ENCODE peak calls at places on chromosomes 3 and 15, in eight cellular contexts. P is astrocyte of the spinal cord, B is lower lobe of right lung, Y is thyroid gland, W is uterus, V is foreskin fibroblast, H is HCT116, D is cardiac muscle cell. R is an unnamed sample.

GRCh38 chr3:71132995-71133730 is 450.4 kb downstream of the FOXP1 start:
- DNase-seq in Y (peak), W (no peak), H (no peak), P (no peak), B (no peak), V (no peak), D (no peak), R (no peak)

GRCh38 chr3:146658841-146659240 is 53.7 kb upstream of the PLSCR5 start:
- DNase-seq in W (no peak), D (no peak), B (no peak), V (no peak), H (no peak), P (no peak), Y (no peak), R (no peak)

GRCh38 chr3:159832024-159832423 is 156.6 kb upstream of the IL12A start:
- DNase-seq in W (no peak), P (no peak), V (no peak), H (no peak), Y (no peak), D (no peak), B (no peak), R (no peak)

GRCh38 chr3:127384717-127385539 is 97.1 kb upstream of the PRR20G start:
- DNase-seq in B (no peak), W (no peak), P (no peak), V (no peak), D (no peak), Y (no peak), H (no peak), R (no peak)

GRCh38 chr3:187456268-187456667 is 88.1 kb downstream of the RTP4 start:
- DNase-seq in B (no peak), Y (peak), H (no peak), V (peak), D (peak), P (peak), W (peak), R (peak)

GRCh38 chr15:89419370-89419984 is 76.9 kb downstream of the RHCG start:
- DNase-seq in D (peak), W (peak), B (no peak), H (no peak), V (peak), Y (peak), P (no peak), R (no peak)

GRCh38 chr3:181709537-181710279 is 2.0 kb upstream of the SOX2 start:
- DNase-seq in P (peak), V (peak), B (peak), D (peak), Y (peak), H (peak), W (peak), R (peak)

GRCh38 chr3:148937477-148937876 is 53.9 kb upstream of the GYG1 start:
- DNase-seq in W (no peak), B (no peak), P (peak), Y (no peak), H (no peak), D (no peak), V (peak), R (no peak)

GRCh38 chr3:9158865-9159630 is 90.4 kb downstream of the SRGAP3 start:
- DNase-seq in W (no peak), Y (no peak), H (no peak), D (no peak), P (no peak), B (no peak), V (no peak), R (no peak)

GRCh38 chr3:50627407-50628051 is 10.6 kb downstream of the MAPKAPK3 start:
- DNase-seq in H (peak), Y (peak), D (peak), B (peak), P (peak), V (peak), W (no peak), R (no peak)

GRCh38 chr3:71305246-71306206 is 278.0 kb downstream of the FOXP1 start:
- DNase-seq in P (peak), W (peak), V (no peak), Y (peak), H (no peak), D (peak), B (no peak), R (no peak)

GRCh38 chr3:194584866-194585265 is 48.4 kb downstream of the TMEM44 start:
- DNase-seq in P (no peak), V (peak), D (peak), W (no peak), Y (no peak), H (no peak), B (no peak), R (no peak)

GRCh38 chr15:74482661-74483060 is 21.7 kb upstream of the UBL7 start:
- DNase-seq in Y (no peak), P (no peak), D (no peak), B (no peak), V (peak), H (no peak), W (no peak), R (no peak)

GRCh38 chr3:187763850-187764648 is 18.8 kb upstream of the BCL6 start:
- DNase-seq in B (no peak), D (no peak), W (no peak), Y (no peak), P (no peak), H (no peak), V (no peak), R (no peak)

GRCh38 chr3:43259626-43260025 is 26.7 kb upstream of the SNRK start:
- DNase-seq in Y (no peak), W (no peak), B (no peak), P (no peak), V (peak), D (no peak), H (no peak), R (no peak)

GRCh38 chr3:45716790-45717336 is 27.7 kb downstream of the SACM1L start:
- DNase-seq in H (no peak), V (no peak), D (no peak), B (no peak), P (no peak), Y (no peak), W (no peak), R (no peak)

GRCh38 chr3:105157016-105157765 is 209.5 kb upstream of the ALCAM start:
- DNase-seq in W (no peak), Y (no peak), H (no peak), D (no peak), B (no peak), V (no peak), P (no peak), R (no peak)

GRCh38 chr3:100500320-100500880 is 8.0 kb downstream of the TMEM45A start:
- DNase-seq in D (no peak), W (no peak), B (no peak), P (peak), Y (no peak), V (no peak), H (no peak), R (no peak)

GRCh38 chr3:34387831-34388564 is 589.6 kb downstream of the PDCD6IP start:
- DNase-seq in Y (no peak), D (no peak), H (no peak), B (no peak), W (no peak), P (no peak), V (no peak), R (peak)

GRCh38 chr3:43345877-43346276 is 59.5 kb downstream of the SNRK start:
- DNase-seq in H (no peak), Y (no peak), P (peak), B (no peak), D (peak), V (peak), W (no peak), R (no peak)

GRCh38 chr15:49464513-49464912 is 41.5 kb downstream of the FGF7 start:
- DNase-seq in B (no peak), D (no peak), Y (no peak), H (no peak), P (no peak), W (no peak), V (peak), R (no peak)

GRCh38 chr3:115503386-115503785 is 119.9 kb upstream of the GAP43 start:
- DNase-seq in P (peak), D (peak), V (no peak), W (no peak), Y (no peak), H (no peak), B (no peak), R (no peak)

GRCh38 chr15:80825361-80826030 is 46.3 kb downstream of the CEMIP start:
- DNase-seq in P (peak), B (no peak), D (peak), Y (no peak), W (no peak), V (no peak), H (no peak), R (no peak)

GRCh38 chr3:52030725-52031330 is 25.5 kb downstream of the DUSP7 start:
- DNase-seq in B (no peak), P (no peak), Y (no peak), H (no peak), W (no peak), V (no peak), D (no peak), R (no peak)

GRCh38 chr15:70528270-70528706 is 235.1 kb downstream of the UACA start:
- DNase-seq in B (no peak), V (no peak), D (peak), Y (no peak), H (peak), W (no peak), P (peak), R (no peak)

GRCh38 chr15:70525551-70525950 is 237.8 kb downstream of the UACA start:
- DNase-seq in V (no peak), B (no peak), W (no peak), Y (no peak), D (no peak), P (no peak), H (no peak), R (no peak)

GRCh38 chr15:70526221-70526973 is 237.0 kb downstream of the UACA start:
- DNase-seq in V (peak), H (peak), W (no peak), Y (no peak), B (no peak), P (peak), D (peak), R (no peak)

GRCh38 chr15:70528816-70529215 is 234.5 kb downstream of the UACA start:
- DNase-seq in Y (no peak), P (no peak), V (no peak), W (no peak), D (no peak), B (no peak), H (no peak), R (no peak)

GRCh38 chr15:70526974-70527325 is 236.4 kb downstream of the UACA start:
- DNase-seq in H (no peak), D (peak), W (no peak), P (no peak), B (no peak), V (no peak), Y (no peak), R (no peak)
- H3K4me3 ChIP-seq in H (peak), D (no peak), W (peak), P (no peak), B (no peak), V (peak), Y (no peak), R (no peak)

DNA sequence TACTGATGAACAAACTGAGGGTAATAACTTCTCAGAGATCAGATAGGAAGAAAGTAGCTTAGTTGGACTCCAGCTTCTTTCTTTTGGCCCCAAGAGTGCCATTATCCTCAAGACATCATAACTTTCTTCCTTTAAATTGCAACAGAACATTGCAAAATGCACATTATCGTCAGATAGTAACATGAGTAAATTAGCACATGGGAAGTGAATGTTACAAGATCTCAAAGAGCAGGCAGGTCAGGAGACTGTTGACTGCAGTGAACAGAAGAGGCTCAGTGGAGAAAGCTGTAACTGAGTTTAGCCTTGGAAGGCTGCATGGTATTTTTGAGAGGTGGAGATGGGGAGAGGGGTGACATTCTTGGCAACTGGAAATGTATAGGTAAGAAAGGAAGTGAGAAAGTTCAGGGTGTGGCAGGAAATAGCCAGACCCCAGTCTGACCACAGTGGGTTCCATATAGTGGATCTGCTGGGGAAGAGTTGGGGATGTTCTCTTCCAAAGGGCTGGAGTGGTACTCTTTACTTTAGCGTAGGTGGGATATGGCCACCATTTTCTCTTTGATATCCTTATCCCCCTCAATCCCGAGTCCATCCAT is 307.7 kb downstream of the RPLP1 start:
- DNase-seq in V (peak), B (no peak), D (peak), H (no peak), W (no peak), P (peak), Y (no peak), R (no peak)
- TF ChIP-seq CTCF in V (no peak), B (no peak), D (no peak), H (no peak), W (no peak), P (no peak), Y (no peak), R (no peak)

GRCh38 chr3:33041909-33042308 is 55.0 kb downstream of the GLB1 start:
- DNase-seq in V (no peak), B (no peak), D (no peak), W (no peak), P (no peak), Y (no peak), H (no peak), R (no peak)

GRCh38 chr3:33047842-33048834 is 48.8 kb downstream of the GLB1 start:
- DNase-seq in P (no peak), B (no peak), D (no peak), W (no peak), Y (no peak), V (no peak), H (no peak), R (no peak)

GRCh38 chr3:33046521-33046920 is 50.4 kb downstream of the GLB1 start:
- DNase-seq in D (no peak), B (no peak), Y (no peak), V (no peak), W (no peak), P (no peak), H (no peak), R (no peak)

GRCh38 chr3:33042668-33043067 is 54.3 kb downstream of the GLB1 start:
- DNase-seq in D (no peak), V (no peak), W (no peak), Y (no peak), P (no peak), B (no peak), H (no peak), R (no peak)

DNA sequence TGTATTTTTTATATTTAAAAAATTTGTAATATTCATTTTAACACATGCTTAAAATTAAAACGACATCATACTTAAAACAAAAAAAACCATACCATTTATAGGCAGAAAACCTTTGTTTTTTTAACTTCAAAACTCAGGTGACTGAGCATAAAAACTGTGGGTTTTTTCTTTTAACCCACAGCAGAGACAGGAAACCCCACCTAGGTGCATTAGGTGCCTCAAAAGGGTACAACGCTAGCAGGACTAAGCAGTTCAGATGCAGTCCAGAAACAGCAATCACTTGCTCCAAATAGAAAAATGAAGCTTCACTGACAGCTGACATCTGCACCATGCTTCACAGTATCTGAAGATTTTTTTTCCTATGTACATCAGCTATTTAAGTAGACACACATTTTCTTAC is 52.3 kb downstream of the GLB1 start:
- DNase-seq in V (no peak), H (no peak), P (no peak), Y (no peak), D (no peak), B (no peak), W (no peak), R (no peak)
- H3K4me3 ChIP-seq in V (no peak), H (no peak), P (no peak), Y (no peak), D (no peak), B (no peak), W (no peak), R (no peak)

GRCh38 chr3:108297636-108298035 is 1.3 kb downstream of the HHLA2 start:
- DNase-seq in D (no peak), W (no peak), P (no peak), V (no peak), H (no peak), Y (peak), B (no peak), R (no peak)

GRCh38 chr3:108301695-108302404 is 5.5 kb downstream of the HHLA2 start:
- DNase-seq in D (no peak), W (no peak), H (no peak), V (peak), Y (no peak), B (no peak), P (no peak), R (no peak)

GRCh38 chr3:108302570-108302969 is 6.2 kb downstream of the HHLA2 start:
- DNase-seq in Y (no peak), W (no peak), P (no peak), B (no peak), V (no peak), D (no peak), H (no peak), R (no peak)

GRCh38 chr3:108298056-108298455 is 1.7 kb downstream of the HHLA2 start:
- DNase-seq in H (no peak), D (no peak), B (no peak), Y (no peak), V (no peak), W (no peak), P (no peak), R (no peak)

GRCh38 chr3:108300103-108300849 is 3.9 kb downstream of the HHLA2 start:
- DNase-seq in V (no peak), D (no peak), P (no peak), Y (no peak), W (no peak), B (no peak), H (no peak), R (no peak)
- TF ChIP-seq CTCF in V (no peak), D (no peak), P (no peak), Y (no peak), W (no peak), B (no peak), H (no peak), R (no peak)

DNA sequence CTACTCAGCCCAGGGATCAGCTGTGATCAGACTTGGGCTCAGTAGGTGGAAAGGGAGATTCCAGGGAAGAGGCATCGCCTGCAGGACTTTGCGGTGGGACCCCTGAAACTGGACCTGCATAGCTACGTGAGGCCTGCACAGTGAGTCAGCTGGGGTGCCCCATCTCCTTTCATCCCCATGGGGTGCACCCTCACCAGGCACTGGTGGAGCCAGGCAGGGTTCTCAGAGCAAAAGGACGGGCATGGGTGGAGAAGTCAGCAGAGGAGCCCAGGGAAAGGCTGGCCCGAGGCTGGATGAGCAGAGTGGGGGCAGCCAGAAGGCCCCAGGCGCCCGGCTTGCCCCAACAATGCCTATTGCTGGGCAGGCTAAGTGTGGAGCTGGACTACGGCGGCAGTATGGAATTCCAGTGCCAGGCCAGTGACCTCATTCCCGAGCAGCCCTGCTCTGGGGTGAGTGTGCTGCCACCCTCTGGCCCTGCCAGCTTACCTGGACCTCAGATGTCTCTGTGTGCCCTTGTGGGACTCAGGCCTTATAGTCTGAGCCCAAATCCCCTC is 19.7 kb downstream of the ACAA1 start:
- DNase-seq in W (no peak), V (peak), P (no peak), H (no peak), D (no peak), Y (peak), B (peak), R (no peak)
- H3K4me3 ChIP-seq in W (no peak), V (no peak), P (no peak), H (no peak), D (no peak), Y (no peak), B (no peak), R (no peak)

GRCh38 chr15:86178845-86179244 is 99.2 kb downstream of the AGBL1 start:
- DNase-seq in W (no peak), P (no peak), Y (no peak), H (no peak), D (no peak), V (no peak), B (no peak), R (no peak)
- TF ChIP-seq CTCF in W (no peak), P (no peak), Y (no peak), H (no peak), D (no peak), V (no peak), B (no peak), R (peak)

GRCh38 chr3:536417-536813 is 339.9 kb downstream of the CHL1 start:
- DNase-seq in W (no peak), B (no peak), D (no peak), H (no peak), Y (no peak), P (no peak), V (peak), R (no peak)
- H3K4me3 ChIP-seq in W (peak), B (peak), D (peak), H (no peak), Y (peak), P (peak), V (peak), R (no peak)

GRCh38 chr3:129688310-129688895 is 81.9 kb upstream of the PLXND1 start:
- DNase-seq in P (peak), B (peak), Y (peak), V (peak), D (peak), W (peak), H (no peak), R (peak)
- TF ChIP-seq CTCF in P (no peak), B (no peak), Y (no peak), V (no peak), D (no peak), W (no peak), H (no peak), R (no peak)

DNA sequence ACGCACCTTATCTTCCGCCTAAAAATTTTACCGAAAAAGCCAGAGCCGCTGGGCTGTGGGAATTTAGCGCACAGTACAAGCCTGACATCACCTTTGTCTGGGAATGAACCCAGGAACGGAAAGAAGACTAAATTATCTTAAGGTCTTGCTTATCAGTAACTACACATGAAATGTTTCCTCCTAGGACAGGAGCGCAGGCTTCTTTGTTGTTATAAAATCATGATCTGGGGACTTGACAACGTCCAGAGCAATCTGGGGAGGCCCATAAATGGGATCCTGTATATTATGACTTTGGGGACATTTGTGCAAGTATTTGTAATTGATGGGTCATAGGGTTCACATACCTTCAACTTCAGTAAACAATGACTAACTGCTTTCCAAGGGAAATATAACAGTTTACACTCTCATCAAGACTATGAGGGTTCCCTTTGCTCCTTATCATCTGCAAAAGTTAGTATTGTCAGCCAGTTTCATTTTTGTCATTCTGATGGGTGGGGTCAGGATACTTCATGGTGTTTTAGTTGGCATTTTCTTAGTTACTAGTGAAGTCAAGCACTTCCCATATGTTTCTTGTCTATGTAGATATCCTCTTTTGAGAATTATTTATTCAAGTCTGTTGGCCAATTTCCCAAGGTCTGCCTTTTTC is 213.9 kb upstream of the PFN2 start:
- DNase-seq in P (peak), B (no peak), D (peak), H (no peak), Y (no peak), W (no peak), V (peak), R (no peak)
- H3K4me3 ChIP-seq in P (peak), B (peak), D (no peak), H (peak), Y (peak), W (no peak), V (peak), R (no peak)